ENCODE peak calls at places on chromosomes 4 and X, in four cellular contexts. E is H1, H is K562, J is GM12878. R is an unnamed sample.

GRCh38 chr4:39505581-39505980 is 21.7 kb downstream of the UGDH start:
- DNase-seq in E (no peak), H (no peak), J (no peak), R (peak; percentile 15)

GRCh38 chr4:72896515-72896914 is 173.0 kb downstream of the COX18 start:
- DNase-seq in E (no peak), H (no peak), J (no peak), R (peak; percentile 78)

GRCh38 chr4:8580321-8581093 is at the start of gene GPR78:
- DNase-seq in E (peak; percentile 73), H (peak; percentile 75), J (no peak), R (peak; percentile 49)

GRCh38 chr4:104424368-104424921 is 70.2 kb downstream of the CXXC4 start:
- DNase-seq in E (no peak), H (no peak), J (no peak), R (no peak)

GRCh38 chr4:114296126-114296525 is 302.5 kb upstream of the UGT8 start:
- DNase-seq in E (no peak), H (no peak), J (no peak), R (no peak)

GRCh38 chr4:182885738-182886077 is 31.5 kb downstream of the DCTD start:
- DNase-seq in E (no peak), H (no peak), J (no peak), R (peak; percentile 25)

GRCh38 chrX:131677655-131678628 is 134.1 kb downstream of the OR13H1 start:
- DNase-seq in E (peak; percentile 17), H (peak; percentile 50), J (no peak), R (peak; percentile 3)

GRCh38 chr4:165740911-165741310 is 132.1 kb upstream of the TLL1 start:
- DNase-seq in E (no peak), H (no peak), J (no peak), R (no peak)

GRCh38 chr4:182808673-182809416 is 108.3 kb downstream of the DCTD start:
- DNase-seq in E (no peak), H (no peak), J (peak; percentile 55), R (peak; percentile 24)

GRCh38 chrX:9227276-9227675 is 193.3 kb upstream of the FAM9B start:
- DNase-seq in E (no peak), H (no peak), J (no peak), R (peak; percentile 5)

GRCh38 chr4:100008048-100008447 is 58.0 kb upstream of the H2AZ1 start:
- DNase-seq in E (no peak), H (no peak), J (no peak), R (peak; percentile 74)

GRCh38 chrX:150715180-150715579 is 22.0 kb downstream of the MTMR1 start:
- DNase-seq in E (no peak), H (no peak), J (no peak), R (no peak)

GRCh38 chr4:16052939-16053338 is 30.9 kb downstream of the PROM1 start:
- DNase-seq in E (no peak), H (no peak), J (no peak), R (no peak)

GRCh38 chr4:37648084-37648817 is 37.9 kb downstream of the RELL1 start:
- DNase-seq in E (peak; percentile 31), H (peak; percentile 43), J (no peak), R (peak; percentile 96)

GRCh38 chrX:120575379-120576114 is 14.8 kb upstream of the CUL4B start:
- DNase-seq in E (no peak), H (peak; percentile 44), J (no peak), R (no peak)

GRCh38 chrX:43676960-43677582 is 21.0 kb downstream of the MAOA start:
- DNase-seq in E (no peak), H (no peak), J (no peak), R (no peak)

GRCh38 chrX:23993012-23993633 is 33.9 kb downstream of the KLHL15 start:
- DNase-seq in E (no peak), H (no peak), J (no peak), R (peak; percentile 39)

GRCh38 chrX:8413279-8413678 is 51.4 kb upstream of the VCX3B start:
- DNase-seq in E (no peak), H (no peak), J (no peak), R (no peak)

GRCh38 chrX:49710744-49711319 is 15.0 kb upstream of the PAGE1 start:
- DNase-seq in E (no peak), H (no peak), J (no peak), R (no peak)

GRCh38 chr4:114287079-114287696 is 307.7 kb upstream of the ARSJ start:
- DNase-seq in E (no peak), H (no peak), J (no peak), R (no peak)

GRCh38 chrX:136941396-136942337 is 61.1 kb upstream of the RBMX start:
- DNase-seq in E (no peak), H (no peak), J (no peak), R (no peak)

GRCh38 chr4:116588783-116589182 is 496.6 kb downstream of the TRAM1L1 start:
- DNase-seq in E (no peak), H (no peak), J (no peak), R (no peak)

GRCh38 chrX:276588-277171 is 4.5 kb upstream of the PLCXD1 start:
- DNase-seq in E (no peak), H (peak; percentile 35), J (no peak), R (peak; percentile 76)

GRCh38 chr4:55396305-55397023 is 707 bp downstream of the TMEM165 start:
- DNase-seq in E (no peak), H (peak; percentile 60), J (no peak), R (peak; percentile 38)

GRCh38 chr4:134762053-134762452 is 560.5 kb upstream of the PABPC4L start:
- DNase-seq in E (no peak), H (peak; percentile 5), J (no peak), R (no peak)

GRCh38 chr4:73259552-73260140 is 1.0 kb upstream of the ANKRD17 start:
- DNase-seq in E (no peak), H (peak; percentile 42), J (no peak), R (no peak)

GRCh38 chr4:45453258-45453841 is 670.5 kb downstream of the GABRG1 start:
- DNase-seq in E (no peak), H (no peak), J (no peak), R (no peak)

GRCh38 chr4:17758459-17758858 is 23.0 kb downstream of the FAM184B start:
- DNase-seq in E (no peak), H (no peak), J (no peak), R (no peak)

GRCh38 chr4:53866055-53866454 is 198.3 kb downstream of the CHIC2 start:
- DNase-seq in E (no peak), H (no peak), J (no peak), R (no peak)

GRCh38 chr4:144906181-144906895 is 191.7 kb downstream of the ANAPC10 start:
- DNase-seq in E (no peak), H (no peak), J (peak; percentile 38), R (peak; percentile 29)

GRCh38 chrX:148929686-148930085 is 429.3 kb downstream of the AFF2 start:
- DNase-seq in E (no peak), H (no peak), J (no peak), R (peak; percentile 5)

GRCh38 chr4:136750898-136751297 is 781.4 kb downstream of the PCDH18 start:
- DNase-seq in E (no peak), H (no peak), J (no peak), R (peak; percentile 60)

GRCh38 chr4:37661643-37662221 is 24.4 kb downstream of the RELL1 start:
- DNase-seq in E (no peak), H (no peak), J (no peak), R (peak; percentile 61)

GRCh38 chr4:138262058-138262838 is 20.1 kb upstream of the SLC7A11 start:
- DNase-seq in E (no peak), H (no peak), J (no peak), R (no peak)

GRCh38 chr4:37892641-37893040 is 1.8 kb downstream of the TBC1D1 start:
- DNase-seq in E (no peak), H (no peak), J (peak; percentile 61), R (no peak)

GRCh38 chr4:185470503-185471195 is 884 bp downstream of the CCDC110 start:
- DNase-seq in E (no peak), H (peak; percentile 38), J (no peak), R (peak; percentile 12)

DNA sequence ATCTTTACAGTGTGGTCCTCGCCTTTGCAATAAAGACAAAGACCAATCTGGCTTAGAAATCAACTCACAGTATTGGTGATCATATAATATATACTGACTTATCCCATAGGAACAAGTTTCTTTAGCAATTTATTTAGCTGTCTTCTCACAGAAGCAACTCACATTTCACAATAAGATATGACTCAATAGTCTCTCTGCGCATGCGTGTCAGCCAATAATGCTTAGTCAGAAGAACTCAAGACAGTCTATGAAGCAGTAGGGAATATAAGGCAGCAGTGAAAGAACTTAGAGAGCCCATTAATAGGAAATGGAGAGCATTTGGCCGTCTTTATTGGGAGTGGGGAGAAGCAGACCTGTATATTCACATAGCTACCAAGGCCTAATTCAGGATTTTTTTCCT is 216.7 kb downstream of the IL13RA2 start:
- DNase-seq in E (no peak), H (peak; percentile 54), J (no peak), R (peak; percentile 12)
- TF ChIP-seq CHD1 in E (no peak), H (no peak), J (no peak), R (no peak)

GRCh38 chr4:3612934-3613333 is 80.7 kb upstream of the LRPAP1 start:
- DNase-seq in E (no peak), H (no peak), J (no peak), R (no peak)

GRCh38 chr4:3612275-3612674 is 80.1 kb upstream of the LRPAP1 start:
- DNase-seq in E (no peak), H (no peak), J (no peak), R (no peak)

GRCh38 chr4:3615386-3616286 is 83.4 kb upstream of the LRPAP1 start:
- DNase-seq in E (no peak), H (no peak), J (no peak), R (no peak)

GRCh38 chr4:3614731-3614980 is 82.4 kb upstream of the LRPAP1 start:
- DNase-seq in E (no peak), H (no peak), J (no peak), R (no peak)

GRCh38 chr4:3613980-3614730 is 81.9 kb upstream of the LRPAP1 start:
- DNase-seq in E (no peak), H (no peak), J (no peak), R (no peak)
- TF ChIP-seq CHD1 in E (no peak), H (no peak), J (no peak), R (no peak)

GRCh38 chrX:71195959-71196727 is 26.9 kb upstream of the GJB1 start:
- DNase-seq in E (no peak), H (no peak), J (no peak), R (no peak)

GRCh38 chrX:71198066-71198465 is 25.0 kb upstream of the GJB1 start:
- DNase-seq in E (no peak), H (no peak), J (peak; percentile 56), R (no peak)

GRCh38 chrX:71199252-71199651 is 23.8 kb upstream of the GJB1 start:
- DNase-seq in E (no peak), H (no peak), J (no peak), R (no peak)
- TF ChIP-seq CHD1 in E (no peak), H (no peak), J (no peak), R (no peak)

GRCh38 chr4:75287738-75288517 is 226.3 kb downstream of the RCHY1 start:
- DNase-seq in E (no peak), H (no peak), J (no peak), R (no peak)

GRCh38 chr4:75285837-75286236 is 228.4 kb downstream of the RCHY1 start:
- DNase-seq in E (no peak), H (no peak), J (no peak), R (no peak)

GRCh38 chr4:75289843-75290616 is 224.2 kb downstream of the RCHY1 start:
- DNase-seq in E (peak; percentile 27), H (peak; percentile 18), J (peak; percentile 23), R (no peak)
- TF ChIP-seq CHD1 in E (no peak), H (no peak), J (no peak), R (no peak)

GRCh38 chrX:86002076-86002896 is 45.1 kb downstream of the CHM start:
- DNase-seq in E (peak; percentile 56), H (peak; percentile 76), J (no peak), R (peak; percentile 60)
- TF ChIP-seq CHD1 in E (no peak), H (no peak), J (no peak), R (no peak)